ENCODE peak calls at places on chromosomes 3 and 15, in seven cellular contexts. U is T-helper 9 cell; G is GM12865; Y is NCI-H2081 treated with DMSO at 0.1 percent for 48 hours; X is activated CD4-positive, alpha-beta T cell treated with anti-CD3 and anti-CD28 coated beads, Interleukin-2, amount 10 ng/mL, durations not matched to agents 7 days and 5 days; T is NCI-H1105; K is nephron progenitor cell. P is an unnamed sample.
A peak's percentile ranks its signal among the peaks of the same experiment; 100 is the strongest.

GRCh38 chr15:71437919-71438318 is 322.6 kb downstream of the THSD4 start:
- DNase-seq in U (no peak), G (no peak), Y (no peak), X (no peak), T (no peak), K (no peak), P (no peak)

GRCh38 chr15:69303337-69304175 is 4.8 kb downstream of the PAQR5 start:
- DNase-seq in U (no peak), G (no peak), Y (no peak), X (no peak), T (no peak), K (no peak), P (no peak)

GRCh38 chr15:84816694-84817460 is at the start of gene ALPK3:
- DNase-seq in U (no peak), G (no peak), Y (no peak), X (no peak), T (no peak), K (peak; percentile 58), P (no peak)

GRCh38 chr3:138426211-138426610 is 8.2 kb upstream of the ESYT3 start:
- DNase-seq in U (no peak), G (no peak), Y (no peak), X (no peak), T (no peak), K (no peak), P (no peak)

GRCh38 chr3:76728411-76728810 is 311.5 kb upstream of the ROBO2 start:
- DNase-seq in U (no peak), G (no peak), Y (no peak), X (no peak), T (no peak), K (no peak), P (no peak)

GRCh38 chr3:63909431-63909830 is 2.8 kb downstream of the SCAANT1 start:
- DNase-seq in U (no peak), G (no peak), Y (no peak), X (no peak), T (no peak), K (no peak), P (no peak)

GRCh38 chr3:100761211-100761921 is 52.1 kb downstream of the TFG start:
- DNase-seq in U (no peak), G (peak; percentile 49), Y (no peak), X (peak; percentile 17), T (no peak), K (no peak), P (no peak)

GRCh38 chr15:78768531-78769408 is 42.5 kb downstream of the ADAMTS7 start:
- DNase-seq in U (no peak), G (no peak), Y (no peak), X (no peak), T (no peak), K (no peak), P (no peak)

GRCh38 chr3:128872282-128872681 is 7.1 kb upstream of the ACAD9 start:
- DNase-seq in U (no peak), G (no peak), Y (no peak), X (no peak), T (no peak), K (no peak), P (no peak)

GRCh38 chr3:119597548-119598288 is at the start of gene PLA1A:
- DNase-seq in U (no peak), G (peak; percentile 71), Y (no peak), X (no peak), T (no peak), K (no peak), P (no peak)

GRCh38 chr3:30440147-30440604 is 166.2 kb upstream of the TGFBR2 start:
- DNase-seq in U (no peak), G (no peak), Y (no peak), X (no peak), T (no peak), K (no peak), P (no peak)

GRCh38 chr3:58356054-58356453 is 23.4 kb downstream of the PXK start:
- DNase-seq in U (no peak), G (no peak), Y (no peak), X (no peak), T (no peak), K (no peak), P (no peak)

GRCh38 chr3:4989649-4989966 is 10.4 kb downstream of the BHLHE40 start:
- DNase-seq in U (no peak), G (no peak), Y (no peak), X (no peak), T (no peak), K (no peak), P (no peak)

GRCh38 chr3:192481638-192482037 is 245.7 kb downstream of the FGF12 start:
- DNase-seq in U (no peak), G (no peak), Y (no peak), X (no peak), T (no peak), K (no peak), P (no peak)

GRCh38 chr3:12832350-12833225 is 8.8 kb downstream of the RPL32 start:
- DNase-seq in U (no peak), G (no peak), Y (no peak), X (no peak), T (no peak), K (no peak), P (no peak)

GRCh38 chr3:36792342-36792741 is 28.0 kb upstream of the DCLK3 start:
- DNase-seq in U (no peak), G (peak; percentile 50), Y (no peak), X (peak; percentile 16), T (no peak), K (peak; percentile 40), P (no peak)

GRCh38 chr3:179098388-179099077 is 26.9 kb upstream of the ZMAT3 start:
- DNase-seq in U (no peak), G (no peak), Y (no peak), X (no peak), T (no peak), K (no peak), P (no peak)

GRCh38 chr3:8480699-8481098 is 20.9 kb upstream of the LMCD1 start:
- DNase-seq in U (no peak), G (no peak), Y (no peak), X (no peak), T (no peak), K (no peak), P (no peak)

GRCh38 chr3:141439589-141439988 is 47.2 kb upstream of the RASA2 start:
- DNase-seq in U (no peak), G (no peak), Y (no peak), X (no peak), T (no peak), K (no peak), P (no peak)

GRCh38 chr3:136960838-136961836 is 3.4 kb downstream of the IL20RB start:
- DNase-seq in U (no peak), G (no peak), Y (no peak), X (no peak), T (no peak), K (no peak), P (no peak)

GRCh38 chr3:18423401-18424212 is 1.5 kb downstream of the SATB1 start:
- DNase-seq in U (no peak), G (peak; percentile 77), Y (no peak), X (peak; percentile 62), T (no peak), K (peak; percentile 47), P (no peak)

GRCh38 chr15:32803631-32804030 is 85.8 kb downstream of the GREM1 start:
- DNase-seq in U (no peak), G (no peak), Y (no peak), X (no peak), T (no peak), K (no peak), P (no peak)

GRCh38 chr3:160478338-160478737 is 28.8 kb upstream of the TRIM59 start:
- DNase-seq in U (no peak), G (no peak), Y (no peak), X (no peak), T (no peak), K (no peak), P (no peak)

GRCh38 chr15:49199666-49200065 is 29.6 kb downstream of the GALK2 start:
- DNase-seq in U (no peak), G (no peak), Y (no peak), X (no peak), T (no peak), K (no peak), P (no peak)

GRCh38 chr15:25775317-25775912 is 87.7 kb downstream of the ATP10A start:
- DNase-seq in U (no peak), G (peak; percentile 31), Y (no peak), X (no peak), T (no peak), K (no peak), P (no peak)

GRCh38 chr15:60554494-60554893 is 75.6 kb upstream of the ICE2 start:
- DNase-seq in U (no peak), G (no peak), Y (no peak), X (no peak), T (no peak), K (no peak), P (no peak)

GRCh38 chr3:114178770-114179368 is at the start of gene DRD3:
- DNase-seq in U (peak; percentile 2), G (peak; percentile 6), Y (no peak), X (peak; percentile 29), T (no peak), K (peak; percentile 75), P (no peak)

GRCh38 chr3:194711286-194711685 is 25.6 kb downstream of the FAM43A start:
- DNase-seq in U (no peak), G (no peak), Y (no peak), X (no peak), T (no peak), K (no peak), P (no peak)

GRCh38 chr3:10337323-10338163 is 16.6 kb upstream of the SEC13 start:
- DNase-seq in U (no peak), G (no peak), Y (no peak), X (no peak), T (peak; percentile 62), K (no peak), P (no peak)

GRCh38 chr15:60444289-60444912 is 34.5 kb downstream of the ICE2 start:
- DNase-seq in U (no peak), G (no peak), Y (no peak), X (no peak), T (peak; percentile 1), K (no peak), P (no peak)